ENCODE peak calls at places on chromosomes 13 and 19, in eight cellular contexts. D is left ventricle myocardium inferior, H is mesothelial cell of epicardium, B is cardiac septum, U is T-helper 1 cell, P is cardiac fibroblast, E is A172, F is BJ. I is an unnamed sample.

GRCh38 chr13:39263531-39263930 is 225.3 kb downstream of the NHLRC3 start:
- DNase-seq in D (no peak), P (no peak), H (no peak), E (no peak), F (no peak), B (no peak), U (no peak), I (no peak)

GRCh38 chr19:22286151-22286810 is at the start of gene ZNF729:
- DNase-seq in U (no peak), H (no peak), P (no peak), E (no peak), B (no peak), D (no peak), F (no peak), I (no peak)

GRCh38 chr19:2613507-2614295 is 88.8 kb downstream of the GNG7 start:
- DNase-seq in U (peak; percentile 48), E (no peak), P (peak; percentile 55), H (no peak), B (peak; percentile 84), D (peak; percentile 29), F (no peak), I (peak; percentile 23)

GRCh38 chr19:4732680-4733114 is 9.1 kb upstream of the DPP9 start:
- DNase-seq in F (no peak), H (no peak), B (no peak), U (peak; percentile 48), P (peak; percentile 75), E (peak; percentile 69), D (peak; percentile 29), I (peak; percentile 48)

GRCh38 chr13:43033038-43033437 is 9.7 kb downstream of the DNAJC15 start:
- DNase-seq in B (no peak), E (no peak), P (no peak), D (no peak), H (no peak), U (no peak), F (no peak), I (no peak)

GRCh38 chr19:38596057-38596981 is 21.4 kb downstream of the MAP4K1 start:
- DNase-seq in F (no peak), H (peak; percentile 85), E (no peak), U (peak; percentile 10), B (no peak), P (no peak), D (no peak), I (peak; percentile 15)

GRCh38 chr13:114328595-114328994 is 14.3 kb downstream of the CHAMP1 start:
- DNase-seq in B (no peak), F (no peak), D (no peak), H (no peak), P (no peak), E (no peak), U (no peak), I (no peak)

GRCh38 chr13:111881700-111882099 is 185.2 kb upstream of the SOX1 start:
- DNase-seq in D (no peak), P (no peak), E (no peak), H (no peak), B (no peak), U (no peak), F (no peak), I (no peak)

GRCh38 chr13:103516009-103516795 is 450.0 kb upstream of the SLC10A2 start:
- DNase-seq in F (no peak), B (no peak), D (no peak), E (no peak), H (no peak), P (no peak), U (no peak), I (no peak)

GRCh38 chr19:28296506-28296905 is 916.4 kb downstream of the UQCRFS1 start:
- DNase-seq in H (no peak), E (peak; percentile 75), D (no peak), F (peak; percentile 48), P (peak; percentile 55), B (no peak), U (no peak), I (no peak)

GRCh38 chr13:44321961-44322360 is 51.7 kb upstream of the SERP2 start:
- DNase-seq in U (no peak), P (no peak), H (no peak), D (no peak), F (no peak), E (no peak), B (no peak), I (no peak)

I was measured in endothelial cell of umbilical vein.